ENCODE peak calls at places on chromosomes 2 and 18, in ten cellular contexts. One of them, this sample, is unnamed.

GRCh38 chr2:160194946-160195345 is 5.1 kb downstream of the ITGB6 start:
- DNase-seq in OCI-LY7: no peak
- DNase-seq in fibroblast of lung: no peak
- DNase-seq in Peyer's patch: no peak
- DNase-seq in tibial nerve: no peak
- DNase-seq in Panc1: no peak
- DNase-seq in heart left ventricle: no peak
- DNase-seq in uterus: no peak
- DNase-seq in K562: no peak
- DNase-seq in CD8-positive, alpha-beta T cell: no peak
- DNase-seq in this sample: no peak

GRCh38 chr2:100610381-100610831 is 47.6 kb downstream of the PDCL3 start:
- DNase-seq in K562: peak
- DNase-seq in Panc1: peak
- DNase-seq in heart left ventricle: peak
- DNase-seq in Peyer's patch: peak
- DNase-seq in fibroblast of lung: peak
- DNase-seq in tibial nerve: peak
- DNase-seq in OCI-LY7: peak
- DNase-seq in CD8-positive, alpha-beta T cell: peak
- DNase-seq in uterus: peak
- DNase-seq in this sample: peak

GRCh38 chr2:237424544-237424943 is 10.6 kb upstream of the COL6A3 start:
- DNase-seq in heart left ventricle: no peak
- DNase-seq in CD8-positive, alpha-beta T cell: no peak
- DNase-seq in OCI-LY7: no peak
- DNase-seq in uterus: no peak
- DNase-seq in Panc1: no peak
- DNase-seq in tibial nerve: no peak
- DNase-seq in Peyer's patch: no peak
- DNase-seq in K562: no peak
- DNase-seq in fibroblast of lung: no peak
- DNase-seq in this sample: no peak

GRCh38 chr2:241378816-241379215 is 22.7 kb downstream of the FARP2 start:
- DNase-seq in tibial nerve: no peak
- DNase-seq in fibroblast of lung: no peak
- DNase-seq in Panc1: no peak
- DNase-seq in Peyer's patch: no peak
- DNase-seq in uterus: no peak
- DNase-seq in K562: no peak
- DNase-seq in OCI-LY7: no peak
- DNase-seq in heart left ventricle: no peak
- DNase-seq in CD8-positive, alpha-beta T cell: no peak
- DNase-seq in this sample: no peak

GRCh38 chr2:241092677-241093076 is 9.4 kb downstream of the MTERF4 start:
- DNase-seq in CD8-positive, alpha-beta T cell: no peak
- DNase-seq in tibial nerve: no peak
- DNase-seq in Panc1: no peak
- DNase-seq in fibroblast of lung: no peak
- DNase-seq in heart left ventricle: no peak
- DNase-seq in K562: no peak
- DNase-seq in uterus: no peak
- DNase-seq in OCI-LY7: no peak
- DNase-seq in Peyer's patch: no peak
- DNase-seq in this sample: no peak

GRCh38 chr18:11689031-11689971 is at the start of gene GNAL:
- DNase-seq in K562: peak
- DNase-seq in Peyer's patch: peak
- DNase-seq in fibroblast of lung: peak
- DNase-seq in heart left ventricle: peak
- DNase-seq in uterus: peak
- DNase-seq in OCI-LY7: peak
- DNase-seq in tibial nerve: peak
- DNase-seq in CD8-positive, alpha-beta T cell: no peak
- DNase-seq in Panc1: peak
- DNase-seq in this sample: peak

GRCh38 chr2:216752855-216753505 is 57.6 kb upstream of the IGFBP5 start:
- DNase-seq in fibroblast of lung: no peak
- DNase-seq in Peyer's patch: no peak
- DNase-seq in tibial nerve: no peak
- DNase-seq in OCI-LY7: no peak
- DNase-seq in uterus: no peak
- DNase-seq in heart left ventricle: no peak
- DNase-seq in K562: no peak
- DNase-seq in CD8-positive, alpha-beta T cell: no peak
- DNase-seq in Panc1: no peak
- DNase-seq in this sample: no peak

GRCh38 chr2:109531221-109531620 is 82.5 kb downstream of the SEPTIN10 start:
- DNase-seq in uterus: no peak
- DNase-seq in K562: no peak
- DNase-seq in Panc1: no peak
- DNase-seq in OCI-LY7: no peak
- DNase-seq in heart left ventricle: peak
- DNase-seq in tibial nerve: no peak
- DNase-seq in CD8-positive, alpha-beta T cell: no peak
- DNase-seq in fibroblast of lung: no peak
- DNase-seq in Peyer's patch: peak
- DNase-seq in this sample: no peak

GRCh38 chr2:125745514-125745913 is 910.4 kb upstream of the GYPC start:
- DNase-seq in uterus: no peak
- DNase-seq in OCI-LY7: peak
- DNase-seq in fibroblast of lung: peak
- DNase-seq in K562: peak
- DNase-seq in tibial nerve: no peak
- DNase-seq in Peyer's patch: peak
- DNase-seq in Panc1: peak
- DNase-seq in heart left ventricle: no peak
- DNase-seq in CD8-positive, alpha-beta T cell: no peak
- DNase-seq in this sample: no peak

GRCh38 chr2:164896634-164897033 is 55.0 kb upstream of the COBLL1 start:
- DNase-seq in fibroblast of lung: peak
- DNase-seq in uterus: no peak
- DNase-seq in CD8-positive, alpha-beta T cell: no peak
- DNase-seq in tibial nerve: no peak
- DNase-seq in K562: no peak
- DNase-seq in heart left ventricle: no peak
- DNase-seq in OCI-LY7: no peak
- DNase-seq in Peyer's patch: peak
- DNase-seq in Panc1: no peak
- DNase-seq in this sample: no peak

GRCh38 chr2:62801814-62802524 is 96.5 kb downstream of the EHBP1 start:
- DNase-seq in uterus: no peak
- DNase-seq in K562: no peak
- DNase-seq in heart left ventricle: no peak
- DNase-seq in Panc1: no peak
- DNase-seq in Peyer's patch: no peak
- DNase-seq in tibial nerve: no peak
- DNase-seq in fibroblast of lung: no peak
- DNase-seq in OCI-LY7: peak
- DNase-seq in CD8-positive, alpha-beta T cell: no peak
- DNase-seq in this sample: no peak

DNA sequence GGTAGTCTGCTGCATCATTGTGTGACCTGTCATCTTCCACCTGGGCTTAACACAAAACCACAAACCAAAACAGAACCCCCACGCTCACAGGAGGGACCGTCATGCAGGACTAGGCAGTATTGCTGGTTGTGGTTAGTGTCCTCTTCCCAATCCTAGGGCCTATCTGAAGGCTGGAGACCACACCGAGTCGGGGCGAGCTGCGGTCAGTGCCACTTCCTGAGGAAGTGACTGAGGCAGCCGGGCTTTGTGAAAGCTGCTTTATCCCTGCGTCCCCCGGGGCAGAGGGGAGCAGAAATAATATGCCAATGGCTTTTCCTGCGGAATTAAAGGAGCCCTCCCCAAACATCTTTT is 22.9 kb downstream of the ZNF532 start:
- DNase-seq in fibroblast of lung: no peak
- DNase-seq in uterus: peak
- DNase-seq in OCI-LY7: peak
- DNase-seq in heart left ventricle: peak
- DNase-seq in Peyer's patch: peak
- DNase-seq in CD8-positive, alpha-beta T cell: no peak
- DNase-seq in K562: peak
- DNase-seq in tibial nerve: peak
- DNase-seq in Panc1: no peak
- DNase-seq in this sample: no peak
- H3K4me3 ChIP-seq in fibroblast of lung: peak
- H3K4me3 ChIP-seq in uterus: no peak
- H3K4me3 ChIP-seq in OCI-LY7: peak
- H3K4me3 ChIP-seq in heart left ventricle: no peak
- H3K4me3 ChIP-seq in Peyer's patch: no peak
- H3K4me3 ChIP-seq in CD8-positive, alpha-beta T cell: no peak
- H3K4me3 ChIP-seq in K562: no peak
- H3K4me3 ChIP-seq in tibial nerve: no peak
- H3K4me3 ChIP-seq in Panc1: peak
- H3K4me3 ChIP-seq in this sample: no peak

DNA sequence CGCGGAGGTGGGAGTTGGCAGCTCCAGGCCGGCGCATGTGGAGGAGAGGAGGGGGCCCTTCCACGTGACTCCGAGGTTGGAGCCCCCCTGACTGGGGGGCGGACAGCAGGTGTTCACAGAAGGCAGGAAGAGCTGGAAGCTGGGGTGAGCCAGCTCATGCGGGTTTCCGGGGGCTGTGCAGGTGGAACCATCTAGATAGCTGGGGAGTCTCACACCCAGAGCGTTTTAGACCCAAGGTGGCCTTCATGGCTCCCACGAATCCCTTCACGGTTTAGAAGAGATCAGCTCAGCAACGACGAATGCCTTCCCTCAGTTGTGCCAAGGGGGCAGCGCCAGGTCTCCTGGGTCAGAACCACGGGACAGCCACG is 740.5 kb upstream of the SALL3 start:
- DNase-seq in tibial nerve: no peak
- DNase-seq in Panc1: no peak
- DNase-seq in uterus: no peak
- DNase-seq in CD8-positive, alpha-beta T cell: no peak
- DNase-seq in OCI-LY7: no peak
- DNase-seq in fibroblast of lung: no peak
- DNase-seq in K562: no peak
- DNase-seq in heart left ventricle: no peak
- DNase-seq in Peyer's patch: no peak
- DNase-seq in this sample: no peak
- TF ChIP-seq CTCF in tibial nerve: no peak
- TF ChIP-seq CTCF in Panc1: no peak
- TF ChIP-seq CTCF in uterus: no peak
- TF ChIP-seq CTCF in CD8-positive, alpha-beta T cell: no peak
- TF ChIP-seq CTCF in OCI-LY7: no peak
- TF ChIP-seq CTCF in fibroblast of lung: no peak
- TF ChIP-seq CTCF in K562: no peak
- TF ChIP-seq CTCF in heart left ventricle: no peak
- TF ChIP-seq CTCF in Peyer's patch: no peak
- TF ChIP-seq CTCF in this sample: no peak

GRCh38 chr2:191297031-191297430 is 51.8 kb downstream of the MYO1B start:
- DNase-seq in uterus: no peak
- DNase-seq in Panc1: no peak
- DNase-seq in fibroblast of lung: no peak
- DNase-seq in CD8-positive, alpha-beta T cell: no peak
- DNase-seq in K562: no peak
- DNase-seq in heart left ventricle: no peak
- DNase-seq in OCI-LY7: no peak
- DNase-seq in Peyer's patch: no peak
- DNase-seq in tibial nerve: no peak
- DNase-seq in this sample: no peak
- H3K27ac ChIP-seq in uterus: no peak
- H3K27ac ChIP-seq in Panc1: no peak
- H3K27ac ChIP-seq in fibroblast of lung: peak
- H3K27ac ChIP-seq in CD8-positive, alpha-beta T cell: no peak
- H3K27ac ChIP-seq in K562: no peak
- H3K27ac ChIP-seq in heart left ventricle: no peak
- H3K27ac ChIP-seq in OCI-LY7: no peak
- H3K27ac ChIP-seq in Peyer's patch: no peak
- H3K27ac ChIP-seq in tibial nerve: no peak
- H3K27ac ChIP-seq in this sample: no peak

GRCh38 chr18:7572837-7573236 is 5.7 kb downstream of the PTPRM start:
- DNase-seq in uterus: no peak
- DNase-seq in Peyer's patch: no peak
- DNase-seq in CD8-positive, alpha-beta T cell: no peak
- DNase-seq in K562: no peak
- DNase-seq in heart left ventricle: no peak
- DNase-seq in fibroblast of lung: no peak
- DNase-seq in Panc1: no peak
- DNase-seq in OCI-LY7: no peak
- DNase-seq in tibial nerve: no peak
- DNase-seq in this sample: no peak
- H3K4me3 ChIP-seq in uterus: no peak
- H3K4me3 ChIP-seq in Peyer's patch: no peak
- H3K4me3 ChIP-seq in CD8-positive, alpha-beta T cell: no peak
- H3K4me3 ChIP-seq in K562: no peak
- H3K4me3 ChIP-seq in heart left ventricle: no peak
- H3K4me3 ChIP-seq in fibroblast of lung: no peak
- H3K4me3 ChIP-seq in Panc1: no peak
- H3K4me3 ChIP-seq in OCI-LY7: no peak
- H3K4me3 ChIP-seq in tibial nerve: no peak
- H3K4me3 ChIP-seq in this sample: no peak

DNA sequence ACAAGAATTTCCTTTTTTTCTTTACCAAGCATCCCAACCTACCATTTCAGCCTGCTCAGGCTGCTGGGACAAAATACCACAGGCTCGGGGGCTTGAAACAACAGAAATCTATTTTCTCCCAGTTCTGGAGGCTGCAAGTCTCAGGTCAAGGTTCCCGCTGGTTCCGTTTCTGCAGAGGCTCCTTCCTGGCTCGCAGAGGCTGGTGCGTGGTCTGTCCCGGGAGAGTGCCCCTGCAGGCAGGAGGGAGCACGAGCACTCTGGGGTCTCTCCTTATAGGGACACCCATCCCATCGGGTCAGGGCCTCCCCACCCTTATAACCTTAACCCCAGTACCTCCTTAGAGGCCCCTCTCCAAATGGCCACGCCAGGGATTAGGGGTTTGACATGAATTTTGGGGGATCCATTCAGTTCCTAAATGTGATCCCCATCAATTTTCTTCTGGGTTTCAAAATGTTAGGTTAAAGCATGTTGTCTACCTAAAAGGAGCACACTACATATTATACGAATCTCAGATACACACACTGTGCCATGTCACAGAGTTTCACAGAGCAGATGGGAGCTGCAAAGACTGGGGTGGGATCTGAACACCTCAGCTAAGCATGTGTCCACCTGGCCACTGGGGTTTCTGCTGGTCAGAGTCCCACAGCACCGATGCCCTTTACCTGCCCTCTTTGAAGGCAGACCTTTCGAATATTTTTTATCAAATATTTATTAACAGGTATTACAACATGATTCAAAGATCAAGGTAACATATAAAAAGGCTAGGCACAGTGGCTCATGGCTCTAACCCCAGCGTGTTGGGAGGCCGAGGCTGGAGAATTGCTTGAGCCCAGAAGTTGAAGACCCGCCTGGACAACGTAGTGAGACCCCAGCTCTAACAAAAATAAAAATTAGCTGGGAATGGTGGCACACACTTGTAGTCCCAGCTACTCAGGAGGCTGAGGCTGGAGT is 17.6 kb upstream of the ADI1 start:
- DNase-seq in Panc1: no peak
- DNase-seq in K562: peak
- DNase-seq in OCI-LY7: peak
- DNase-seq in CD8-positive, alpha-beta T cell: no peak
- DNase-seq in Peyer's patch: no peak
- DNase-seq in uterus: peak
- DNase-seq in tibial nerve: peak
- DNase-seq in heart left ventricle: peak
- DNase-seq in fibroblast of lung: peak
- DNase-seq in this sample: no peak
- TF ChIP-seq CTCF in Panc1: peak
- TF ChIP-seq CTCF in K562: peak
- TF ChIP-seq CTCF in OCI-LY7: peak
- TF ChIP-seq CTCF in CD8-positive, alpha-beta T cell: peak
- TF ChIP-seq CTCF in Peyer's patch: peak
- TF ChIP-seq CTCF in uterus: peak
- TF ChIP-seq CTCF in tibial nerve: peak
- TF ChIP-seq CTCF in heart left ventricle: peak
- TF ChIP-seq CTCF in fibroblast of lung: peak
- TF ChIP-seq CTCF in this sample: peak

This sample was measured in AG04450.